ENCODE peak calls at places on chromosome 6, in four cellular contexts. One of them, this sample, is unnamed.

GRCh38 chr6:129197154-129197553 is 314.2 kb downstream of the LAMA2 start:
- DNase-seq in A549: no peak
- DNase-seq in ELF-1: no peak
- DNase-seq in activated T-helper 1 cell treated with anti-CD3 and anti-CD28 coated beads, Interleukin-12 subunit alpha, Interleukin-12 subunit beta, Interleukin-2, Interleukin-4 antibody, amounts not matched to agents 30 ng/mL and 10 ng/mL and 1 ng/mL, durations not matched to agents 14 hours and 24 hours and 36 hours: no peak
- DNase-seq in this sample: no peak

GRCh38 chr6:142421285-142422202 is 119.7 kb downstream of the ADGRG6 start:
- DNase-seq in ELF-1: no peak
- DNase-seq in activated T-helper 1 cell treated with anti-CD3 and anti-CD28 coated beads, Interleukin-12 subunit alpha, Interleukin-12 subunit beta, Interleukin-2, Interleukin-4 antibody, amounts not matched to agents 30 ng/mL and 10 ng/mL and 1 ng/mL, durations not matched to agents 14 hours and 24 hours and 36 hours: no peak
- DNase-seq in A549: no peak
- DNase-seq in this sample: no peak

GRCh38 chr6:99151634-99152344 is 197.7 kb downstream of the FAXC start:
- DNase-seq in A549: peak
- DNase-seq in ELF-1: peak
- DNase-seq in activated T-helper 1 cell treated with anti-CD3 and anti-CD28 coated beads, Interleukin-12 subunit alpha, Interleukin-12 subunit beta, Interleukin-2, Interleukin-4 antibody, amounts not matched to agents 30 ng/mL and 10 ng/mL and 1 ng/mL, durations not matched to agents 14 hours and 24 hours and 36 hours: no peak
- DNase-seq in this sample: peak

GRCh38 chr6:61755739-61756138 is 530.3 kb downstream of the KHDRBS2 start:
- DNase-seq in A549: no peak
- DNase-seq in ELF-1: no peak
- DNase-seq in activated T-helper 1 cell treated with anti-CD3 and anti-CD28 coated beads, Interleukin-12 subunit alpha, Interleukin-12 subunit beta, Interleukin-2, Interleukin-4 antibody, amounts not matched to agents 30 ng/mL and 10 ng/mL and 1 ng/mL, durations not matched to agents 14 hours and 24 hours and 36 hours: no peak
- DNase-seq in this sample: no peak

GRCh38 chr6:33710296-33711121 is 991 bp downstream of the UQCC2 start:
- DNase-seq in A549: no peak
- DNase-seq in ELF-1: no peak
- DNase-seq in activated T-helper 1 cell treated with anti-CD3 and anti-CD28 coated beads, Interleukin-12 subunit alpha, Interleukin-12 subunit beta, Interleukin-2, Interleukin-4 antibody, amounts not matched to agents 30 ng/mL and 10 ng/mL and 1 ng/mL, durations not matched to agents 14 hours and 24 hours and 36 hours: no peak
- DNase-seq in this sample: no peak

GRCh38 chr6:15758631-15759215 is 95.9 kb upstream of the DTNBP1 start:
- DNase-seq in ELF-1: no peak
- DNase-seq in activated T-helper 1 cell treated with anti-CD3 and anti-CD28 coated beads, Interleukin-12 subunit alpha, Interleukin-12 subunit beta, Interleukin-2, Interleukin-4 antibody, amounts not matched to agents 30 ng/mL and 10 ng/mL and 1 ng/mL, durations not matched to agents 14 hours and 24 hours and 36 hours: no peak
- DNase-seq in A549: no peak
- DNase-seq in this sample: no peak

GRCh38 chr6:143701343-143702234 is 23.8 kb downstream of the PHACTR2 start:
- DNase-seq in A549: no peak
- DNase-seq in activated T-helper 1 cell treated with anti-CD3 and anti-CD28 coated beads, Interleukin-12 subunit alpha, Interleukin-12 subunit beta, Interleukin-2, Interleukin-4 antibody, amounts not matched to agents 30 ng/mL and 10 ng/mL and 1 ng/mL, durations not matched to agents 14 hours and 24 hours and 36 hours: no peak
- DNase-seq in ELF-1: no peak
- DNase-seq in this sample: no peak

GRCh38 chr6:36758516-36759176 is 61.0 kb downstream of the RAB44 start:
- DNase-seq in A549: no peak
- DNase-seq in activated T-helper 1 cell treated with anti-CD3 and anti-CD28 coated beads, Interleukin-12 subunit alpha, Interleukin-12 subunit beta, Interleukin-2, Interleukin-4 antibody, amounts not matched to agents 30 ng/mL and 10 ng/mL and 1 ng/mL, durations not matched to agents 14 hours and 24 hours and 36 hours: no peak
- DNase-seq in ELF-1: no peak
- DNase-seq in this sample: no peak

GRCh38 chr6:43668151-43669028 is 19.2 kb downstream of the MRPS18A start:
- DNase-seq in A549: peak
- DNase-seq in activated T-helper 1 cell treated with anti-CD3 and anti-CD28 coated beads, Interleukin-12 subunit alpha, Interleukin-12 subunit beta, Interleukin-2, Interleukin-4 antibody, amounts not matched to agents 30 ng/mL and 10 ng/mL and 1 ng/mL, durations not matched to agents 14 hours and 24 hours and 36 hours: peak
- DNase-seq in ELF-1: peak
- DNase-seq in this sample: no peak

GRCh38 chr6:146357578-146358340 is 185.9 kb upstream of the RAB32 start:
- DNase-seq in activated T-helper 1 cell treated with anti-CD3 and anti-CD28 coated beads, Interleukin-12 subunit alpha, Interleukin-12 subunit beta, Interleukin-2, Interleukin-4 antibody, amounts not matched to agents 30 ng/mL and 10 ng/mL and 1 ng/mL, durations not matched to agents 14 hours and 24 hours and 36 hours: no peak
- DNase-seq in ELF-1: no peak
- DNase-seq in A549: peak
- DNase-seq in this sample: peak

GRCh38 chr6:113971786-113972185 is 838 bp upstream of the HDAC2 start:
- DNase-seq in A549: no peak
- DNase-seq in ELF-1: no peak
- DNase-seq in activated T-helper 1 cell treated with anti-CD3 and anti-CD28 coated beads, Interleukin-12 subunit alpha, Interleukin-12 subunit beta, Interleukin-2, Interleukin-4 antibody, amounts not matched to agents 30 ng/mL and 10 ng/mL and 1 ng/mL, durations not matched to agents 14 hours and 24 hours and 36 hours: no peak
- DNase-seq in this sample: no peak

GRCh38 chr6:157688960-157689599 is 134.0 kb upstream of the SNX9 start:
- DNase-seq in ELF-1: no peak
- DNase-seq in A549: peak
- DNase-seq in activated T-helper 1 cell treated with anti-CD3 and anti-CD28 coated beads, Interleukin-12 subunit alpha, Interleukin-12 subunit beta, Interleukin-2, Interleukin-4 antibody, amounts not matched to agents 30 ng/mL and 10 ng/mL and 1 ng/mL, durations not matched to agents 14 hours and 24 hours and 36 hours: no peak
- DNase-seq in this sample: no peak

GRCh38 chr6:160428069-160428430 is 79.9 kb downstream of the SLC22A3 start:
- DNase-seq in activated T-helper 1 cell treated with anti-CD3 and anti-CD28 coated beads, Interleukin-12 subunit alpha, Interleukin-12 subunit beta, Interleukin-2, Interleukin-4 antibody, amounts not matched to agents 30 ng/mL and 10 ng/mL and 1 ng/mL, durations not matched to agents 14 hours and 24 hours and 36 hours: no peak
- DNase-seq in A549: no peak
- DNase-seq in ELF-1: no peak
- DNase-seq in this sample: no peak

GRCh38 chr6:11433860-11434259 is 103.7 kb upstream of the TMEM170B start:
- DNase-seq in ELF-1: no peak
- DNase-seq in activated T-helper 1 cell treated with anti-CD3 and anti-CD28 coated beads, Interleukin-12 subunit alpha, Interleukin-12 subunit beta, Interleukin-2, Interleukin-4 antibody, amounts not matched to agents 30 ng/mL and 10 ng/mL and 1 ng/mL, durations not matched to agents 14 hours and 24 hours and 36 hours: no peak
- DNase-seq in A549: no peak
- DNase-seq in this sample: no peak

GRCh38 chr6:5730586-5731263 is 276.0 kb downstream of the NRN1 start:
- DNase-seq in ELF-1: no peak
- DNase-seq in A549: no peak
- DNase-seq in activated T-helper 1 cell treated with anti-CD3 and anti-CD28 coated beads, Interleukin-12 subunit alpha, Interleukin-12 subunit beta, Interleukin-2, Interleukin-4 antibody, amounts not matched to agents 30 ng/mL and 10 ng/mL and 1 ng/mL, durations not matched to agents 14 hours and 24 hours and 36 hours: no peak
- DNase-seq in this sample: no peak

GRCh38 chr6:144334150-144334708 is 49.1 kb downstream of the UTRN start:
- DNase-seq in A549: no peak
- DNase-seq in activated T-helper 1 cell treated with anti-CD3 and anti-CD28 coated beads, Interleukin-12 subunit alpha, Interleukin-12 subunit beta, Interleukin-2, Interleukin-4 antibody, amounts not matched to agents 30 ng/mL and 10 ng/mL and 1 ng/mL, durations not matched to agents 14 hours and 24 hours and 36 hours: peak
- DNase-seq in ELF-1: no peak
- DNase-seq in this sample: peak

GRCh38 chr6:160679402-160679769 is 15.3 kb upstream of the LPA start:
- DNase-seq in activated T-helper 1 cell treated with anti-CD3 and anti-CD28 coated beads, Interleukin-12 subunit alpha, Interleukin-12 subunit beta, Interleukin-2, Interleukin-4 antibody, amounts not matched to agents 30 ng/mL and 10 ng/mL and 1 ng/mL, durations not matched to agents 14 hours and 24 hours and 36 hours: no peak
- DNase-seq in A549: no peak
- DNase-seq in ELF-1: no peak
- DNase-seq in this sample: no peak

GRCh38 chr6:31922942-31923341 is 4.6 kb upstream of the C2 start:
- DNase-seq in activated T-helper 1 cell treated with anti-CD3 and anti-CD28 coated beads, Interleukin-12 subunit alpha, Interleukin-12 subunit beta, Interleukin-2, Interleukin-4 antibody, amounts not matched to agents 30 ng/mL and 10 ng/mL and 1 ng/mL, durations not matched to agents 14 hours and 24 hours and 36 hours: no peak
- DNase-seq in A549: no peak
- DNase-seq in ELF-1: peak
- DNase-seq in this sample: no peak

GRCh38 chr6:3646616-3647362 is 104.7 kb downstream of the PXDC1 start:
- DNase-seq in A549: no peak
- DNase-seq in activated T-helper 1 cell treated with anti-CD3 and anti-CD28 coated beads, Interleukin-12 subunit alpha, Interleukin-12 subunit beta, Interleukin-2, Interleukin-4 antibody, amounts not matched to agents 30 ng/mL and 10 ng/mL and 1 ng/mL, durations not matched to agents 14 hours and 24 hours and 36 hours: no peak
- DNase-seq in ELF-1: no peak
- DNase-seq in this sample: no peak

GRCh38 chr6:168469198-168469943 is 28.4 kb downstream of the SMOC2 start:
- DNase-seq in activated T-helper 1 cell treated with anti-CD3 and anti-CD28 coated beads, Interleukin-12 subunit alpha, Interleukin-12 subunit beta, Interleukin-2, Interleukin-4 antibody, amounts not matched to agents 30 ng/mL and 10 ng/mL and 1 ng/mL, durations not matched to agents 14 hours and 24 hours and 36 hours: no peak
- DNase-seq in ELF-1: peak
- DNase-seq in A549: no peak
- DNase-seq in this sample: no peak

GRCh38 chr6:146543940-146544661 is 468 bp downstream of the RAB32 start:
- DNase-seq in ELF-1: peak
- DNase-seq in activated T-helper 1 cell treated with anti-CD3 and anti-CD28 coated beads, Interleukin-12 subunit alpha, Interleukin-12 subunit beta, Interleukin-2, Interleukin-4 antibody, amounts not matched to agents 30 ng/mL and 10 ng/mL and 1 ng/mL, durations not matched to agents 14 hours and 24 hours and 36 hours: no peak
- DNase-seq in A549: peak
- DNase-seq in this sample: peak

GRCh38 chr6:158769696-158770446 is 49.3 kb downstream of the EZR start:
- DNase-seq in ELF-1: no peak
- DNase-seq in A549: no peak
- DNase-seq in activated T-helper 1 cell treated with anti-CD3 and anti-CD28 coated beads, Interleukin-12 subunit alpha, Interleukin-12 subunit beta, Interleukin-2, Interleukin-4 antibody, amounts not matched to agents 30 ng/mL and 10 ng/mL and 1 ng/mL, durations not matched to agents 14 hours and 24 hours and 36 hours: no peak
- DNase-seq in this sample: no peak

GRCh38 chr6:42979523-42980177 is 669 bp upstream of the PEX6 start:
- DNase-seq in A549: peak
- DNase-seq in activated T-helper 1 cell treated with anti-CD3 and anti-CD28 coated beads, Interleukin-12 subunit alpha, Interleukin-12 subunit beta, Interleukin-2, Interleukin-4 antibody, amounts not matched to agents 30 ng/mL and 10 ng/mL and 1 ng/mL, durations not matched to agents 14 hours and 24 hours and 36 hours: no peak
- DNase-seq in ELF-1: no peak
- DNase-seq in this sample: no peak

GRCh38 chr6:3509326-3509725 is 52.5 kb upstream of the SLC22A23 start:
- DNase-seq in A549: no peak
- DNase-seq in ELF-1: no peak
- DNase-seq in activated T-helper 1 cell treated with anti-CD3 and anti-CD28 coated beads, Interleukin-12 subunit alpha, Interleukin-12 subunit beta, Interleukin-2, Interleukin-4 antibody, amounts not matched to agents 30 ng/mL and 10 ng/mL and 1 ng/mL, durations not matched to agents 14 hours and 24 hours and 36 hours: no peak
- DNase-seq in this sample: no peak

GRCh38 chr6:89662659-89663223 is 24.2 kb upstream of the LYRM2 start:
- DNase-seq in activated T-helper 1 cell treated with anti-CD3 and anti-CD28 coated beads, Interleukin-12 subunit alpha, Interleukin-12 subunit beta, Interleukin-2, Interleukin-4 antibody, amounts not matched to agents 30 ng/mL and 10 ng/mL and 1 ng/mL, durations not matched to agents 14 hours and 24 hours and 36 hours: no peak
- DNase-seq in ELF-1: no peak
- DNase-seq in A549: no peak
- DNase-seq in this sample: no peak

GRCh38 chr6:149963462-149964242 is at the start of gene ULBP1:
- DNase-seq in A549: peak
- DNase-seq in ELF-1: peak
- DNase-seq in activated T-helper 1 cell treated with anti-CD3 and anti-CD28 coated beads, Interleukin-12 subunit alpha, Interleukin-12 subunit beta, Interleukin-2, Interleukin-4 antibody, amounts not matched to agents 30 ng/mL and 10 ng/mL and 1 ng/mL, durations not matched to agents 14 hours and 24 hours and 36 hours: peak
- DNase-seq in this sample: peak

GRCh38 chr6:132192646-132193045 is 208.6 kb downstream of the MOXD1 start:
- DNase-seq in ELF-1: no peak
- DNase-seq in activated T-helper 1 cell treated with anti-CD3 and anti-CD28 coated beads, Interleukin-12 subunit alpha, Interleukin-12 subunit beta, Interleukin-2, Interleukin-4 antibody, amounts not matched to agents 30 ng/mL and 10 ng/mL and 1 ng/mL, durations not matched to agents 14 hours and 24 hours and 36 hours: no peak
- DNase-seq in A549: no peak
- DNase-seq in this sample: no peak

GRCh38 chr6:169388767-169389166 is 135.1 kb upstream of the THBS2 start:
- DNase-seq in ELF-1: no peak
- DNase-seq in A549: no peak
- DNase-seq in activated T-helper 1 cell treated with anti-CD3 and anti-CD28 coated beads, Interleukin-12 subunit alpha, Interleukin-12 subunit beta, Interleukin-2, Interleukin-4 antibody, amounts not matched to agents 30 ng/mL and 10 ng/mL and 1 ng/mL, durations not matched to agents 14 hours and 24 hours and 36 hours: no peak
- DNase-seq in this sample: no peak

GRCh38 chr6:91664327-91664959 is 1077.6 kb upstream of the MAP3K7 start:
- DNase-seq in A549: no peak
- DNase-seq in ELF-1: no peak
- DNase-seq in activated T-helper 1 cell treated with anti-CD3 and anti-CD28 coated beads, Interleukin-12 subunit alpha, Interleukin-12 subunit beta, Interleukin-2, Interleukin-4 antibody, amounts not matched to agents 30 ng/mL and 10 ng/mL and 1 ng/mL, durations not matched to agents 14 hours and 24 hours and 36 hours: no peak
- DNase-seq in this sample: no peak

GRCh38 chr6:43768983-43769525 is 957 bp upstream of the VEGFA start:
- DNase-seq in ELF-1: no peak
- DNase-seq in A549: no peak
- DNase-seq in activated T-helper 1 cell treated with anti-CD3 and anti-CD28 coated beads, Interleukin-12 subunit alpha, Interleukin-12 subunit beta, Interleukin-2, Interleukin-4 antibody, amounts not matched to agents 30 ng/mL and 10 ng/mL and 1 ng/mL, durations not matched to agents 14 hours and 24 hours and 36 hours: no peak
- DNase-seq in this sample: no peak

GRCh38 chr6:38099211-38099610 is 279.7 kb downstream of the ZFAND3 start:
- DNase-seq in A549: no peak
- DNase-seq in activated T-helper 1 cell treated with anti-CD3 and anti-CD28 coated beads, Interleukin-12 subunit alpha, Interleukin-12 subunit beta, Interleukin-2, Interleukin-4 antibody, amounts not matched to agents 30 ng/mL and 10 ng/mL and 1 ng/mL, durations not matched to agents 14 hours and 24 hours and 36 hours: no peak
- DNase-seq in ELF-1: no peak
- DNase-seq in this sample: no peak

GRCh38 chr6:35292494-35292893 is 5.1 kb upstream of the DEF6 start:
- DNase-seq in ELF-1: no peak
- DNase-seq in activated T-helper 1 cell treated with anti-CD3 and anti-CD28 coated beads, Interleukin-12 subunit alpha, Interleukin-12 subunit beta, Interleukin-2, Interleukin-4 antibody, amounts not matched to agents 30 ng/mL and 10 ng/mL and 1 ng/mL, durations not matched to agents 14 hours and 24 hours and 36 hours: no peak
- DNase-seq in A549: no peak
- DNase-seq in this sample: no peak

GRCh38 chr6:142262231-142262630 is 39.6 kb upstream of the ADGRG6 start:
- DNase-seq in activated T-helper 1 cell treated with anti-CD3 and anti-CD28 coated beads, Interleukin-12 subunit alpha, Interleukin-12 subunit beta, Interleukin-2, Interleukin-4 antibody, amounts not matched to agents 30 ng/mL and 10 ng/mL and 1 ng/mL, durations not matched to agents 14 hours and 24 hours and 36 hours: no peak
- DNase-seq in A549: no peak
- DNase-seq in ELF-1: no peak
- DNase-seq in this sample: no peak

GRCh38 chr6:48973486-48973885 is 489.6 kb downstream of the MMUT start:
- DNase-seq in ELF-1: no peak
- DNase-seq in activated T-helper 1 cell treated with anti-CD3 and anti-CD28 coated beads, Interleukin-12 subunit alpha, Interleukin-12 subunit beta, Interleukin-2, Interleukin-4 antibody, amounts not matched to agents 30 ng/mL and 10 ng/mL and 1 ng/mL, durations not matched to agents 14 hours and 24 hours and 36 hours: no peak
- DNase-seq in A549: no peak
- DNase-seq in this sample: no peak

GRCh38 chr6:104921896-104922295 is 35.0 kb upstream of the LIN28B start:
- DNase-seq in ELF-1: no peak
- DNase-seq in activated T-helper 1 cell treated with anti-CD3 and anti-CD28 coated beads, Interleukin-12 subunit alpha, Interleukin-12 subunit beta, Interleukin-2, Interleukin-4 antibody, amounts not matched to agents 30 ng/mL and 10 ng/mL and 1 ng/mL, durations not matched to agents 14 hours and 24 hours and 36 hours: no peak
- DNase-seq in A549: no peak
- DNase-seq in this sample: no peak

GRCh38 chr6:80022803-80023202 is 18.4 kb downstream of the TTK start:
- DNase-seq in ELF-1: no peak
- DNase-seq in A549: no peak
- DNase-seq in activated T-helper 1 cell treated with anti-CD3 and anti-CD28 coated beads, Interleukin-12 subunit alpha, Interleukin-12 subunit beta, Interleukin-2, Interleukin-4 antibody, amounts not matched to agents 30 ng/mL and 10 ng/mL and 1 ng/mL, durations not matched to agents 14 hours and 24 hours and 36 hours: no peak
- DNase-seq in this sample: no peak